ENCODE peak calls at places on chromosomes 13 and 19, in eight cellular contexts. M is colonic mucosa; Q is activated CD4-positive, alpha-beta T cell treated with anti-CD3 and anti-CD28 coated beads for 48 hours; R is non-pigmented ciliary epithelial cell; E is right cardiac atrium; A is NK-92 treated with Interleukin-12 subunit alpha and Interleukin-12 subunit beta, amount 100 ng/mL, for 24 hours; X is caudate nucleus; P is NCI-H1417. K is an unnamed sample.

GRCh38 chr19:42024622-42025111 is 30.6 kb upstream of the ATP1A3 start:
- DNase-seq in M (no peak), Q (no peak), R (no peak), E (peak), A (no peak), X (no peak), P (no peak), K (peak)

GRCh38 chr19:3133793-3134116 is 2.1 kb upstream of the GNA15 start:
- DNase-seq in M (no peak), Q (no peak), R (no peak), E (no peak), A (no peak), X (no peak), P (no peak), K (no peak)

GRCh38 chr19:49142866-49143335 is 12.3 kb downstream of the HRC start:
- DNase-seq in M (peak), Q (peak), R (no peak), E (peak), A (no peak), X (peak), P (peak), K (peak)

GRCh38 chr13:46575321-46575721 is 22.4 kb downstream of the LRCH1 start:
- DNase-seq in M (no peak), Q (peak), R (no peak), E (no peak), A (no peak), X (no peak), P (no peak), K (no peak)

GRCh38 chr19:19866599-19867248 is 1.0 kb downstream of the ZNF253 start:
- DNase-seq in M (peak), Q (peak), R (no peak), E (peak), A (no peak), X (peak), P (no peak), K (peak)

GRCh38 chr19:47483200-47483599 is 819 bp downstream of the KPTN start:
- DNase-seq in M (no peak), Q (no peak), R (no peak), E (peak), A (no peak), X (no peak), P (no peak), K (no peak)

GRCh38 chr19:17358395-17358794 is 18.7 kb downstream of the PLVAP start:
- DNase-seq in M (no peak), Q (no peak), R (no peak), E (peak), A (no peak), X (no peak), P (no peak), K (no peak)

GRCh38 chr13:26377038-26377437 is 123.1 kb downstream of the CDK8 start:
- DNase-seq in M (no peak), Q (peak), R (no peak), E (peak), A (no peak), X (no peak), P (no peak), K (no peak)

GRCh38 chr13:46648166-46648607 is 95.2 kb downstream of the LRCH1 start:
- DNase-seq in M (peak), Q (peak), R (no peak), E (no peak), A (no peak), X (no peak), P (peak), K (no peak)

GRCh38 chr19:2477732-2478191 is 1.8 kb downstream of the GADD45B start:
- DNase-seq in M (peak), Q (peak), R (no peak), E (no peak), A (peak), X (no peak), P (no peak), K (peak)

GRCh38 chr19:39212377-39212742 is 8.3 kb upstream of the SYCN start:
- DNase-seq in M (peak), Q (peak), R (no peak), E (peak), A (peak), X (no peak), P (no peak), K (no peak)

GRCh38 chr13:21683034-21683733 is 12.3 kb downstream of the FGF9 start:
- DNase-seq in M (no peak), Q (no peak), R (peak), E (no peak), A (no peak), X (no peak), P (no peak), K (no peak)

GRCh38 chr19:43639507-43640423 is at the start of gene CADM4:
- DNase-seq in M (peak), Q (peak), R (no peak), E (peak), A (no peak), X (peak), P (peak), K (peak)

GRCh38 chr19:5130371-5131030 is 161.6 kb downstream of the KDM4B start:
- DNase-seq in M (no peak), Q (peak), R (no peak), E (no peak), A (no peak), X (no peak), P (no peak), K (no peak)